ENCODE peak calls at places on chromosomes 13 and 19, in ten cellular contexts. P, X, K, R, S, E, J, A, T and Z are unnamed samples.

GRCh38 chr19:17794731-17795494 is at the start of gene B3GNT3:
- DNase-seq in X (no peak), P (peak), S (no peak), K (peak), E (peak), J (no peak), T (no peak), A (no peak), R (peak), Z (no peak)

GRCh38 chr13:99265823-99266426 is 7.7 kb upstream of the GPR18 start:
- DNase-seq in S (peak), T (no peak), A (peak), P (peak), E (peak), R (peak), J (no peak), K (peak), X (no peak), Z (no peak)

GRCh38 chr19:45069056-45069455 is 7.2 kb downstream of the ZNF296 start:
- DNase-seq in R (peak), A (peak), K (peak), X (no peak), E (peak), T (peak), P (no peak), J (no peak), S (peak), Z (no peak)

GRCh38 chr19:55638864-55639359 is 1.9 kb upstream of the ZNF580 start:
- DNase-seq in E (peak), T (no peak), A (peak), K (peak), J (peak), R (peak), P (peak), S (no peak), X (no peak), Z (no peak)

GRCh38 chr19:57071414-57071813 is 48.4 kb upstream of the USP29 start:
- DNase-seq in S (no peak), R (no peak), K (no peak), X (no peak), T (no peak), E (no peak), J (no peak), P (no peak), A (no peak), Z (no peak)

GRCh38 chr13:28631792-28632191 is 27.1 kb upstream of the POMP start:
- DNase-seq in A (no peak), J (no peak), X (no peak), P (no peak), T (no peak), K (no peak), R (no peak), S (no peak), E (peak), Z (no peak)

GRCh38 chr13:43528992-43529391 is 257.8 kb downstream of the ENOX1 start:
- DNase-seq in S (peak), K (no peak), P (no peak), X (no peak), A (no peak), T (no peak), J (no peak), R (no peak), E (no peak), Z (no peak)

GRCh38 chr19:17184381-17184841 is 30.7 kb upstream of the USE1 start:
- DNase-seq in X (no peak), P (no peak), K (no peak), J (no peak), A (no peak), R (no peak), T (no peak), E (no peak), S (no peak), Z (no peak)